ENCODE peak calls at places on chromosomes 11 and 22, in five cellular contexts. O is GM20000, E is astrocyte of the spinal cord, L is left kidney, J is sciatic nerve. P is an unnamed sample.
A peak's percentile ranks its signal among the peaks of the same experiment; 100 is the strongest.

GRCh38 chr11:29481721-29482120 is 535.1 kb downstream of the KCNA4 start:
- DNase-seq in O (no peak), E (no peak), L (no peak), J (no peak), P (no peak)

GRCh38 chr11:11075515-11076171 is 217.8 kb upstream of the ZBED5 start:
- DNase-seq in O (no peak), E (no peak), L (no peak), J (no peak), P (no peak)

GRCh38 chr11:705646-706438 is at the start of gene EPS8L2:
- DNase-seq in O (peak; percentile 70), E (no peak), L (peak; percentile 68), J (no peak), P (no peak)

GRCh38 chr22:23753371-23753770 is 854 bp downstream of the VPREB3 start:
- DNase-seq in O (peak; percentile 30), E (no peak), L (no peak), J (no peak), P (no peak)

GRCh38 chr11:75578977-75579376 is 16.9 kb downstream of the SERPINH1 start:
- DNase-seq in O (no peak), E (no peak), L (no peak), J (no peak), P (peak; percentile 54)

GRCh38 chr11:46472662-46472994 is 81.1 kb upstream of the CHRM4 start:
- DNase-seq in O (no peak), E (no peak), L (no peak), J (no peak), P (no peak)

GRCh38 chr22:29442976-29443375 is 4.6 kb downstream of the RFPL1 start:
- DNase-seq in O (no peak), E (no peak), L (no peak), J (no peak), P (no peak)

GRCh38 chr11:2313051-2313951 is 11.5 kb downstream of the TSPAN32 start:
- DNase-seq in O (no peak), E (no peak), L (no peak), J (peak; percentile 63), P (no peak)

GRCh38 chr11:1293619-1294015 is 15.8 kb downstream of the TOLLIP start:
- DNase-seq in O (no peak), E (no peak), L (no peak), J (peak; percentile 56), P (no peak)

GRCh38 chr11:91691872-91692271 is 532.7 kb upstream of the FAT3 start:
- DNase-seq in O (no peak), E (no peak), L (no peak), J (no peak), P (no peak)

GRCh38 chr11:95067042-95067827 is 516 bp downstream of the SRSF8 start:
- DNase-seq in O (peak; percentile 64), E (peak; percentile 77), L (peak; percentile 93), J (peak; percentile 91), P (peak; percentile 72)

GRCh38 chr11:33329705-33330329 is 72.6 kb downstream of the HIPK3 start:
- DNase-seq in O (peak; percentile 38), E (peak; percentile 73), L (peak; percentile 77), J (no peak), P (peak; percentile 72)

GRCh38 chr11:120337896-120338840 is 2.0 kb downstream of the ARHGEF12 start:
- DNase-seq in O (no peak), E (peak; percentile 32), L (peak; percentile 41), J (no peak), P (peak; percentile 59)

GRCh38 chr22:17161991-17162390 is 2.9 kb upstream of the HDHD5 start:
- DNase-seq in O (no peak), E (no peak), L (no peak), J (no peak), P (no peak)

GRCh38 chr11:34754171-34754823 is 133.4 kb downstream of the EHF start:
- DNase-seq in O (no peak), E (no peak), L (no peak), J (no peak), P (no peak)

GRCh38 chr11:123313261-123313660 is 116.8 kb upstream of the GRAMD1B start:
- DNase-seq in O (no peak), E (no peak), L (no peak), J (no peak), P (no peak)

GRCh38 chr22:20952544-20953341 is 14.3 kb upstream of the AIFM3 start:
- DNase-seq in O (no peak), E (no peak), L (no peak), J (no peak), P (no peak)

GRCh38 chr11:78138694-78139421 is 568 bp downstream of the ALG8 start:
- DNase-seq in O (peak; percentile 22), E (peak; percentile 15), L (peak; percentile 63), J (no peak), P (peak; percentile 31)

GRCh38 chr11:113554531-113554930 is 79.3 kb upstream of the DRD2 start:
- DNase-seq in O (no peak), E (no peak), L (peak; percentile 24), J (no peak), P (no peak)

GRCh38 chr22:40204331-40205116 is 26.8 kb downstream of the TNRC6B start:
- DNase-seq in O (no peak), E (peak; percentile 30), L (peak; percentile 52), J (no peak), P (peak; percentile 73)

GRCh38 chr11:128302425-128303186 is 284.8 kb downstream of the ETS1 start:
- DNase-seq in O (peak; percentile 31), E (no peak), L (no peak), J (no peak), P (no peak)

GRCh38 chr22:30444632-30445437 is 19.3 kb downstream of the MTFP1 start:
- DNase-seq in O (peak; percentile 83), E (peak; percentile 50), L (peak; percentile 85), J (no peak), P (peak; percentile 52)

GRCh38 chr11:2374456-2375201 is 2.5 kb upstream of the CD81 start:
- DNase-seq in O (no peak), E (no peak), L (no peak), J (no peak), P (no peak)

GRCh38 chr22:30383061-30383460 is 4.2 kb downstream of the RNF215 start:
- DNase-seq in O (no peak), E (no peak), L (no peak), J (no peak), P (no peak)

GRCh38 chr22:27564806-27565205 is 236.8 kb downstream of the MN1 start:
- DNase-seq in O (no peak), E (no peak), L (no peak), J (no peak), P (no peak)

GRCh38 chr22:28600546-28601143 is 79.0 kb downstream of the TTC28 start:
- DNase-seq in O (peak; percentile 31), E (peak; percentile 76), L (peak; percentile 79), J (no peak), P (peak; percentile 72)